ENCODE peak calls at places on chromosomes 5 and 9, in six cellular contexts. P is choroid plexus epithelial cell, A is fibroblast of pulmonary artery, U is pancreas, E is bronchial epithelial cell, F is AG04450. W is an unnamed sample.

GRCh38 chr5:176161431-176161830 is 76.8 kb upstream of the SIMC1 start:
- DNase-seq in E (no peak), F (no peak), P (no peak), U (no peak), A (peak), W (no peak)

GRCh38 chr9:27088981-27089380 is 20.0 kb upstream of the TEK start:
- DNase-seq in F (peak), A (peak), U (no peak), E (no peak), P (peak), W (no peak)

GRCh38 chr5:141753971-141754713 is 72.1 kb upstream of the ARAP3 start:
- DNase-seq in F (no peak), E (peak), U (no peak), A (peak), P (peak), W (no peak)

GRCh38 chr9:124078641-124079040 is 67.1 kb downstream of the LHX2 start:
- DNase-seq in F (no peak), P (peak), U (no peak), A (peak), E (peak), W (no peak)

GRCh38 chr9:125757834-125758233 is 10.7 kb downstream of the PBX3 start:
- DNase-seq in A (no peak), E (no peak), P (no peak), U (no peak), F (no peak), W (no peak)

GRCh38 chr9:4262735-4263141 is 37.1 kb downstream of the GLIS3 start:
- DNase-seq in F (peak), E (peak), U (no peak), P (peak), A (peak), W (no peak)

GRCh38 chr5:141825836-141826560 is 52.2 kb downstream of the PCDH1 start:
- DNase-seq in P (peak), U (no peak), E (no peak), F (no peak), A (no peak), W (no peak)

GRCh38 chr5:150022163-150022540 is 21.6 kb downstream of the HMGXB3 start:
- DNase-seq in P (peak), F (peak), A (peak), E (peak), U (no peak), W (no peak)

GRCh38 chr9:121609845-121610637 is 41.4 kb upstream of the DAB2IP start:
- DNase-seq in E (peak), A (peak), P (peak), F (peak), U (peak), W (no peak)

GRCh38 chr9:104494808-104495207 is 9.3 kb upstream of the OR13F1 start:
- DNase-seq in A (no peak), F (no peak), P (peak), E (no peak), U (no peak), W (no peak)

GRCh38 chr9:91856419-91856818 is 93.6 kb downstream of the ROR2 start:
- DNase-seq in A (no peak), F (no peak), E (peak), P (no peak), U (no peak), W (no peak)

GRCh38 chr9:7944521-7945022 is 145.0 kb upstream of the DMAC1 start:
- DNase-seq in A (no peak), U (no peak), P (no peak), E (no peak), F (no peak), W (no peak)

GRCh38 chr5:140038373-140038957 is 4.6 kb downstream of the NRG2 start:
- DNase-seq in U (no peak), P (peak), A (peak), E (no peak), F (peak), W (no peak)

GRCh38 chr9:34371886-34372597 is 4.7 kb downstream of the MYORG start:
- DNase-seq in A (no peak), P (no peak), U (no peak), F (no peak), E (no peak), W (no peak)

GRCh38 chr5:33037101-33037500 is 326.0 kb downstream of the NPR3 start:
- DNase-seq in E (no peak), P (no peak), U (no peak), A (no peak), F (no peak), W (no peak)

GRCh38 chr9:111661150-111661801 is at the start of gene GNG10:
- DNase-seq in A (peak), E (peak), P (peak), F (no peak), U (peak), W (peak)

GRCh38 chr9:76691761-76692313 is 72.4 kb upstream of the PCA3 start:
- DNase-seq in U (no peak), F (no peak), P (peak), A (peak), E (no peak), W (no peak)

GRCh38 chr5:159571501-159572244 is 241.4 kb upstream of the IL12B start:
- DNase-seq in U (no peak), P (no peak), E (peak), A (no peak), F (no peak), W (no peak)

GRCh38 chr9:21160178-21160577 is 6.3 kb downstream of the IFNA21 start:
- DNase-seq in E (peak), A (peak), P (peak), U (no peak), F (no peak), W (no peak)

GRCh38 chr9:84966876-84967830 is 297.6 kb downstream of the NTRK2 start:
- DNase-seq in A (no peak), E (no peak), F (no peak), P (no peak), U (no peak), W (no peak)

GRCh38 chr5:172319708-172320441 is 36.3 kb upstream of the UBTD2 start:
- DNase-seq in U (no peak), A (no peak), P (no peak), F (no peak), E (no peak), W (no peak)

GRCh38 chr5:159825551-159826051 is 90.7 kb upstream of the ADRA1B start:
- DNase-seq in U (no peak), F (no peak), E (no peak), A (peak), P (no peak), W (no peak)

GRCh38 chr5:132437604-132438275 is 52.8 kb downstream of the IRF1 start:
- DNase-seq in F (peak), P (peak), E (no peak), A (peak), U (peak), W (peak)

GRCh38 chr5:54259090-54259489 is 51.3 kb downstream of the ARL15 start:
- DNase-seq in F (no peak), E (peak), U (no peak), P (peak), A (no peak), W (no peak)

GRCh38 chr5:135565691-135566421 is 12.9 kb downstream of the CXCL14 start:
- DNase-seq in E (peak), U (peak), A (peak), P (peak), F (no peak), W (peak)

GRCh38 chr5:35162848-35163770 is 67.2 kb downstream of the PRLR start:
- DNase-seq in U (no peak), P (no peak), F (no peak), A (no peak), E (no peak), W (no peak)

GRCh38 chr5:58117491-58117890 is 342.4 kb downstream of the PLK2 start:
- DNase-seq in P (no peak), A (no peak), U (no peak), F (no peak), E (no peak), W (no peak)

GRCh38 chr5:137666109-137666850 is 69.6 kb downstream of the KLHL3 start:
- DNase-seq in P (peak), F (no peak), A (peak), E (peak), U (peak), W (peak)

DNA sequence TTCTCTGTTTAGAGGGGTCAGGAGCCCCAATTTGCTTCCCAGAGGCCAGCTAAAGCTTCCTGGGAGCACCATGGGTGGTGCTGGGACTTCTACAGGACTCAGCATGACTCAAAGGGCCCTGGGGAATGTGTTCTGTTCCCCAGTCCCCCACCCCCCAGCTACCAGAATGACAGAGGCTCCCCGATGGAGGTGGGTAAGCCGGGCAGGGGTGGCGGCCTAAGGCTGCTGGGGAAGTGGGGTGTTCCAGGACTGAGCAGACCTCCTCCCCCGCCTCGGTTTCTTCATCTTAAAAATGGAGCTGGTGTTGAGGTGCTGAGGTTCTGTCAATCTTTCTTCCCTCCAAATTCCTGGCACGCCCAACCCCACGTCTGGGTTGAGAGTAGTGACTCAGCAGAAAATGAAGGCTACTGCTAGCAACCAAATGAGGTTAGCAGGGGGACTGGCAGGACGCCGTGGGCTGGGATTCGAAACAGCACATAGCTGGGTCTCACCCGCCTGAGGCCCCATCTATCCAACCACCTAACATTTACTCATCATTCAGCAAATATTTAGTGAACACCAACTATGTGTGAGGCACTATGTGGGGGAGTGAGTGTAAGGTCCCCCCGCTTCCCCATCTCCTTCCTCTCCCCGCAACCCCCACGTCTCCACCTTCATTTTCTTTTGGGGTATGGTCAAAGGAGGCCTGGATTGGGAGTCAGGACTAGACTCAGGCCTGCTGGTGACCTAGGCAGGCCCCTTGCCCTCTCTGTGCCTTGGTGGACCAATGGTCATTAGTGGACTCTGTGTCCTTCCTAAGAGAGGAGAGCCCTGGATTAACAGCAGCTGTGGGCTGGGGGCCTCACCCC is 50.2 kb downstream of the C9orf50 start:
- DNase-seq in P (peak), A (peak), F (peak), U (peak), E (peak), W (no peak)
- H3K4me3 ChIP-seq in P (no peak), A (no peak), F (no peak), U (no peak), E (no peak), W (no peak)

GRCh38 chr9:116451500-116451899 is 235.6 kb upstream of the TRIM32 start:
- DNase-seq in E (no peak), U (no peak), A (no peak), P (no peak), F (no peak), W (no peak)

GRCh38 chr9:116453785-116454184 is 233.3 kb upstream of the TRIM32 start:
- DNase-seq in F (no peak), P (no peak), U (no peak), A (no peak), E (no peak), W (no peak)

GRCh38 chr9:116452634-116453033 is 234.5 kb upstream of the TRIM32 start:
- DNase-seq in U (no peak), F (no peak), P (no peak), A (no peak), E (no peak), W (no peak)

GRCh38 chr9:116450378-116451139 is 236.5 kb upstream of the TRIM32 start:
- DNase-seq in P (peak), U (no peak), F (peak), E (peak), A (peak), W (no peak)

GRCh38 chr9:116452227-116452626 is 234.9 kb upstream of the TRIM32 start:
- DNase-seq in A (no peak), U (no peak), P (no peak), F (no peak), E (no peak), W (no peak)
- TF ChIP-seq CTCF in A (no peak), U (no peak), P (no peak), F (no peak), E (no peak), W (no peak)

DNA sequence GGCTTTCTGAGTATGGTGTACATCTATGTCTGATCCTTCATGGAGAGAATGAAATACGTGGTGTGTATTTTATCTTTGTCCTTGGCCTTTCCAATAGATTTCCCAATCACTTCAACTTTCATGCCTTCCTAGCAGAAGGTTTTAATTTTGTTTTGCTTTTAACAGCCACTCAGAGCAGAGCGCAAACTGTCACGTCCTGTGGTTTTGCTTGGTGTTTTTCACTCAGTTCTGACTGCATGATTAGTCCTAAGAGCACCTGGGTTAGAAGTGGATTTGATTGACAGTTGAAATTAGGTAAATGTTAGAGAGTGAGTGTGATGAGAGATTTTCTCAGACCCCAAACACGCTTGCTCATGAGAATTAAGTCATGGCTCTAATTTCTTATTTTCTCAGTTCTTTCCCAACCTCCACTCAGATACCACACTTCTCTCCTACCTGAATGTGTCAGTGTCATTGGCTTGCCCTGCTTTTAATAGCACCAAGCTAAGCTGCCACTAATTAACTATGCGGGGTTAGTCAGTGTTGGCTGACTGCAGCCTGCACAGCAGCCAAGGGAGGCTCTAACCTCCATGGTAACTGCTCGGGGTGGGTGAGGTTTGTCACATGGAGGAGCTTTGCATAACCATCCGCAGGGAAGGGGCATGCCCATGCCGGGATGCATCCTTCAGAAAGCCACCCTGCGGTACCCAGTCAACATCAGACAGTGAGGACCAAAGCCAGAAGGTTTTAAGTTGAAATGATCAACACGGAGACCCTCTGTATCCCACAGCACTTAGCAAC is 173.4 kb downstream of the NR3C1 start:
- DNase-seq in F (no peak), P (no peak), A (no peak), E (peak), U (no peak), W (peak)
- H3K4me3 ChIP-seq in F (no peak), P (no peak), A (no peak), E (no peak), U (no peak), W (no peak)

DNA sequence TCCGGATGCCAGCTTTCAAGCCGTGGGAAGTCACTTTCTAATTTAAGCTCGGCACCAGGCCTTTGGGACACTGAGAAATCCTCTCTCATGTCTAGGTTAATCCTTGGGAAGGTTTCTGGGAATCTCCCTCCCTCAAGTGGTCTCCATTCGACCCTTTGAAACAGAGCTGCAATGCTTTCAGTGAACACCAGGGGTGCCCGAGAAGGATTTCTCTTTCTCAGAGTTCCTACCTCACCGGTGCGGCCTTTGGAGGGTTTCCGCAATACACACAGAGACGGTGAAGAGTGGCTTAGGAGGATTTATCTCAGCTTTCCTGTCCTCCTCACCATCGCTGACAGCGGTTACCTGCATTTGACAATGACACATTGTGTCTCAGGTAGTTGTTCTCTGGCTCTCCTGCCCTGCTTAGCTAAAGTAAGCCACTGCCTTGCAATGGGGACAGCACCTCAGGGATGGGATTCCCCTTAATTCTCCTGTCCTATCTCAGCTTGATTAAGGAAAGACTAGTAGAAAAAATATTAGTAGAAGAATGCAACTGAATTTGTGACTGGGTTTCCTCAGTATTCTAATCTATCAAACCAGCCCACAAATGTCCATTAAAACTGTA is 180.6 kb downstream of the GABRG2 start:
- DNase-seq in U (no peak), A (no peak), E (no peak), P (no peak), F (no peak), W (no peak)
- TF ChIP-seq CTCF in U (no peak), A (peak), E (no peak), P (peak), F (peak), W (no peak)

GRCh38 chr9:136941231-136942111 is 3.1 kb downstream of the FBXW5 start:
- DNase-seq in E (no peak), F (no peak), P (no peak), A (no peak), U (no peak), W (no peak)

GRCh38 chr9:136940526-136941230 is 3.9 kb downstream of the FBXW5 start:
- DNase-seq in A (no peak), E (no peak), P (no peak), F (no peak), U (no peak), W (no peak)

GRCh38 chr9:136942112-136942880 is 2.2 kb downstream of the FBXW5 start:
- DNase-seq in A (no peak), P (no peak), U (no peak), F (no peak), E (no peak), W (no peak)

GRCh38 chr9:136939431-136939995 is 5.0 kb downstream of the FBXW5 start:
- DNase-seq in F (no peak), P (no peak), U (no peak), E (no peak), A (no peak), W (no peak)

DNA sequence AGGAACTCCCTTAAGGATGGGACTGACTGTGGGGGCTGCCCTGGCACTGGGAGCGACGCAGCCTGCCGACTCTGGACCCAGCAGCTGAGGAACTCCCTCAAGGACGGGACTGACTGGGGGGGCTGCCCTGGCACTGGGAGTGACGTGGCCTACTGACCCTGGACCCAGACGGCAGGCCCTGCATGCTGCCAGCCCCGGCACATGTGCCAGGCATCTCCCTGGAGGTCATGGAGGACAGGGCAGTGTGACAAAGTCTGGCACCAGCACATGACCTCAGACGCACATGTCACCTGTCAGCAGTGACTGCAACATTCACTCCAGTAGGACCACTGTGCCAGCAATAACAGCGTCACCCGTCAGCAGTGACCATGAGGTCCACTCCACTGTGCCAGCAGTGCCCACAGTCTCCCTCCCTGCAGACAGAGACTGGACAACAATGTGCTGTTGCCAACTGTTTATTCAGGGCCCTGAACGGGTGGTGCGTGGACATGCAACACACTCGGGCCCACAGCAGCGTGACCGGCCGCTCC is 4.5 kb downstream of the FBXW5 start:
- DNase-seq in A (no peak), P (no peak), F (no peak), E (no peak), U (no peak), W (no peak)
- H3K4me3 ChIP-seq in A (no peak), P (no peak), F (no peak), E (no peak), U (no peak), W (no peak)

GRCh38 chr9:24242599-24242998 is 303.1 kb downstream of the IZUMO3 start:
- DNase-seq in P (no peak), A (no peak), E (no peak), F (no peak), U (no peak), W (no peak)

GRCh38 chr9:24245988-24246387 is 299.7 kb downstream of the IZUMO3 start:
- DNase-seq in U (no peak), F (no peak), P (peak), E (peak), A (peak), W (no peak)
- TF ChIP-seq CTCF in U (no peak), F (peak), P (peak), E (peak), A (peak), W (no peak)

GRCh38 chr5:153445875-153446567 is 44.4 kb upstream of the GRIA1 start:
- DNase-seq in P (no peak), F (no peak), A (peak), U (peak), E (peak), W (no peak)
- H3K4me3 ChIP-seq in P (no peak), F (no peak), A (no peak), U (no peak), E (no peak), W (no peak)

GRCh38 chr5:77133061-77133758 is 46.1 kb upstream of the ZBED3 start:
- DNase-seq in F (peak), E (peak), A (peak), P (peak), U (peak), W (no peak)

GRCh38 chr5:77128411-77129061 is 41.5 kb upstream of the ZBED3 start:
- DNase-seq in P (no peak), E (no peak), F (no peak), A (no peak), U (no peak), W (no peak)

DNA sequence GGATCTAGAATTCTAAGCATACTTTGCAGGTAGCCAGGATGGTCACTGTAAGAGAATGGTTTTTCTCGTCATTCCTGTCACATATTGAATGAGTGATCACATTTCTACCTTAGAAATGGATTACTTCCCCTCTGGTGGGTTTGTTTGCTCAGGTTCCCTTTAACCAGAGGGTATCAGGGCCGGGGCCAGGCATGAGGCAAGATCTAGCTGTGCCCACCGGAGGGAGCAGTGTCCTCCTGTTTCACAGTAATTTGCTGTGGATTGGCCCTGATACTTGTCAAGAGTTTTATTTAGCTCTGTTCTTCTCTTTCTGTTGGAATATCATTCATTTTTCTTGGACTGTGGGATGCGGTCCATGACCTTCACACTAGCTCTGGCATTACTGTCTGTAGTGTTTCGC is 42.3 kb upstream of the ZBED3 start:
- DNase-seq in E (peak), A (peak), U (no peak), P (peak), F (no peak), W (no peak)
- TF ChIP-seq CTCF in E (peak), A (peak), U (no peak), P (peak), F (peak), W (no peak)

W was measured in CD8-positive, alpha-beta T cell.